ENCODE peak calls at places on chromosomes 5 and 9, in eight cellular contexts. L is ovary, U is OCI-LY7, C is right atrium auricular region, D is fibroblast of mammary gland, R is PC-3, M is Peyer's patch, I is upper lobe of right lung. F is an unnamed sample.

GRCh38 chr9:133825555-133826198 is 87.5 kb upstream of the SARDH start:
- DNase-seq in M (no peak), U (no peak), R (no peak), L (no peak), D (peak), C (no peak), I (no peak), F (peak)

GRCh38 chr9:1429328-1429727 is 379.2 kb downstream of the DMRT2 start:
- DNase-seq in I (no peak), M (no peak), L (no peak), R (peak), U (no peak), D (peak), C (no peak), F (no peak)

GRCh38 chr9:129336130-129336528 is 158.1 kb upstream of the IER5L start:
- DNase-seq in D (peak), M (no peak), C (no peak), I (no peak), L (no peak), R (no peak), U (no peak), F (peak)

GRCh38 chr5:32490972-32491557 is 46.5 kb upstream of the ZFR start:
- DNase-seq in M (no peak), C (no peak), R (no peak), I (no peak), D (no peak), L (no peak), U (no peak), F (no peak)

GRCh38 chr5:171420429-171421231 is 1.2 kb downstream of the FGF18 start:
- DNase-seq in U (no peak), I (peak), R (peak), M (peak), L (peak), D (peak), C (peak), F (peak)

GRCh38 chr9:95910023-95910706 is 34.7 kb downstream of the ERCC6L2 start:
- DNase-seq in U (no peak), L (no peak), C (no peak), M (no peak), D (peak), I (no peak), R (peak), F (peak)

GRCh38 chr9:17236147-17236546 is 101.3 kb downstream of the CNTLN start:
- DNase-seq in R (no peak), M (no peak), I (no peak), C (no peak), L (no peak), D (no peak), U (no peak), F (no peak)

GRCh38 chr9:121674952-121675351 is 23.5 kb downstream of the DAB2IP start:
- DNase-seq in U (no peak), D (peak), M (no peak), I (no peak), L (no peak), R (peak), C (no peak), F (peak)

GRCh38 chr9:76570820-76571219 is 111.8 kb downstream of the GCNT1 start:
- DNase-seq in C (no peak), D (no peak), I (no peak), U (no peak), R (no peak), L (no peak), M (no peak), F (no peak)

GRCh38 chr5:27900761-27901160 is 862.4 kb upstream of the CDH9 start:
- DNase-seq in M (no peak), U (no peak), I (no peak), L (no peak), D (no peak), C (no peak), R (no peak), F (no peak)

GRCh38 chr5:81962041-81962440 is 9.8 kb upstream of the ATG10 start:
- DNase-seq in M (no peak), L (no peak), I (no peak), C (no peak), R (no peak), U (no peak), D (no peak), F (no peak)

GRCh38 chr5:141657937-141658545 is 6.8 kb upstream of the FCHSD1 start:
- DNase-seq in C (no peak), R (peak), I (peak), M (no peak), L (no peak), D (peak), U (no peak), F (peak)

GRCh38 chr9:128121924-128122808 is 5.4 kb downstream of the PTGES2 start:
- DNase-seq in R (no peak), L (peak), C (no peak), I (no peak), U (no peak), M (peak), D (no peak), F (no peak)

GRCh38 chr5:107598958-107599357 is 71.8 kb downstream of the EFNA5 start:
- DNase-seq in R (no peak), U (no peak), L (no peak), C (no peak), D (no peak), I (no peak), M (no peak), F (no peak)

GRCh38 chr9:35940474-35941467 is 17.2 kb downstream of the OR2S2 start:
- DNase-seq in C (no peak), U (peak), R (no peak), I (no peak), L (no peak), D (no peak), M (peak), F (no peak)

GRCh38 chr9:5630038-5630507 is 1.2 kb downstream of the RIC1 start:
- DNase-seq in D (peak), M (no peak), C (no peak), U (peak), L (no peak), R (peak), I (no peak), F (peak)

GRCh38 chr9:7148243-7148765 is 390.5 kb downstream of the KDM4C start:
- DNase-seq in U (no peak), I (no peak), R (no peak), L (no peak), D (no peak), C (no peak), M (no peak), F (no peak)

GRCh38 chr9:132743886-132744544 is 73.8 kb downstream of the GTF3C4 start:
- DNase-seq in R (no peak), D (no peak), L (no peak), M (peak), C (no peak), U (no peak), I (peak), F (no peak)

GRCh38 chr5:761854-762685 is 22.5 kb downstream of the ZDHHC11B start:
- DNase-seq in L (no peak), R (no peak), U (no peak), I (peak), C (peak), D (no peak), M (peak), F (no peak)

GRCh38 chr9:38295751-38296150 is 96.8 kb upstream of the ALDH1B1 start:
- DNase-seq in R (no peak), C (no peak), L (no peak), M (no peak), I (no peak), U (no peak), D (no peak), F (no peak)

GRCh38 chr9:97412628-97413382 is 909 bp downstream of the TDRD7 start:
- DNase-seq in U (peak), C (no peak), R (peak), I (no peak), M (no peak), D (no peak), L (no peak), F (peak)

GRCh38 chr5:469752-470483 is 26.9 kb downstream of the EXOC3 start:
- DNase-seq in D (no peak), I (peak), R (no peak), M (peak), L (peak), C (no peak), U (no peak), F (no peak)

GRCh38 chr9:2526071-2526862 is 95.3 kb upstream of the VLDLR start:
- DNase-seq in U (no peak), I (no peak), M (no peak), R (no peak), L (no peak), D (peak), C (no peak), F (peak)

GRCh38 chr5:160230686-160231527 is 1.6 kb downstream of the FABP6 start:
- DNase-seq in M (peak), C (no peak), I (peak), R (peak), D (peak), U (no peak), L (no peak), F (peak)

GRCh38 chr9:113934826-113935676 is 58.9 kb downstream of the ZNF618 start:
- DNase-seq in L (no peak), D (no peak), I (no peak), R (no peak), U (no peak), M (no peak), C (peak), F (no peak)

GRCh38 chr9:134391319-134392231 is 65.3 kb downstream of the RXRA start:
- DNase-seq in C (no peak), I (no peak), M (peak), L (no peak), U (no peak), R (no peak), D (no peak), F (no peak)

GRCh38 chr9:96256800-96257199 is 45.2 kb downstream of the HSD17B3 start:
- DNase-seq in I (no peak), D (no peak), U (no peak), M (no peak), R (peak), L (no peak), C (no peak), F (no peak)

GRCh38 chr5:32462618-32463017 is 18.1 kb upstream of the ZFR start:
- DNase-seq in C (no peak), R (peak), I (no peak), U (no peak), M (no peak), D (peak), L (no peak), F (peak)

GRCh38 chr5:96336351-96336985 is 96.6 kb downstream of the PCSK1 start:
- DNase-seq in C (peak), I (no peak), U (peak), D (peak), R (peak), L (peak), M (peak), F (peak)
- H3K4me3 ChIP-seq in C (no peak), I (no peak), U (no peak), D (no peak), R (peak), L (no peak), M (no peak), F (no peak)

DNA sequence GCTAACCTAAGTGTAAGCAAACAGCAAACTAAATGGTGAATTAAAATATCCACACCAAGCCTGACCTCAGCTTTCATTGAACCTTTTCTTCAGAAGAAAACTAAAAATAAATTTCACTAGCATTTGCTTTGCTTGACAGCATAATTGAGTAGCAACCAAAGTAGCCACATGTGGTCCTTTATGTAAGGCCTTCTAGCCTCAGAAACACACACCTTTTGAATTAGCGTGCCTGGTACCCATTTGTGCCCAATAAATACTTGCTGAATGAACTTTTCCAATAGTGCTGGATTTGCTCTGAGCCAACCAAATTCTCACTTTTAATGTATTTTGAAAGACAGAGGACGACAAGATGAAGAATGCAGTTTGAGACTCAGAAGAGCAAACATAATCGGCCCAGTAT is 2.1 kb upstream of the NIPBL start:
- DNase-seq in I (no peak), U (peak), R (no peak), D (peak), C (no peak), L (no peak), M (no peak), F (no peak)
- H3K4me3 ChIP-seq in I (peak), U (peak), R (peak), D (peak), C (peak), L (peak), M (peak), F (peak)

DNA sequence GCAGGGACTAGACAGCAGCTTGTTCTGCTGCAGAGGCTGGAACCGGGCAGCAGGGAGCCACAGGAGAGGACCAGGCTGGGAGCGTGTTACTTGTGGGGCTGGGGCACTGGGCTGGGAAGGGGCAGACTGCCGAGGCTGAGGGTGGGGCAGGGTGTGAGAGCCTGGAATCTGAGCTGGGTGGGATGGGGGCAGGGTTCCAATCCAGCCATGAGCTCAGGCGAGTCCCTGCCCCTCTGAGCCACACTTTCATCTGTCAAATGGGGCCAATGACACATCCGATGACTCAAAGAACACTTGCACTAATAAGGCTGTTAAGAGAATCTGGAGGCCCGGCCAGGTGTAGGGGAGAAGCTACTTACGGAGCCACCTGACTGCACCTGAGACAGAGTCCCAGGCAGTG is 18.7 kb upstream of the WDR38 start:
- DNase-seq in U (no peak), D (peak), I (no peak), L (no peak), R (peak), C (no peak), M (peak), F (peak)
- H3K4me3 ChIP-seq in U (no peak), D (no peak), I (no peak), L (no peak), R (peak), C (no peak), M (no peak), F (no peak)

GRCh38 chr5:150672237-150672883 is 11.3 kb downstream of the MYOZ3 start:
- DNase-seq in I (peak), U (no peak), C (peak), L (peak), M (no peak), D (peak), R (peak), F (peak)

GRCh38 chr5:150671509-150672236 is 10.6 kb downstream of the MYOZ3 start:
- DNase-seq in M (no peak), L (no peak), D (no peak), I (no peak), C (no peak), U (no peak), R (no peak), F (no peak)

GRCh38 chr5:150670961-150671337 is 9.9 kb downstream of the MYOZ3 start:
- DNase-seq in R (no peak), L (no peak), M (no peak), C (peak), D (no peak), I (no peak), U (no peak), F (no peak)

GRCh38 chr5:150672884-150673275 is 11.8 kb downstream of the MYOZ3 start:
- DNase-seq in R (no peak), D (no peak), C (peak), M (no peak), I (no peak), U (no peak), L (no peak), F (no peak)

GRCh38 chr5:150670275-150670960 is 9.4 kb downstream of the MYOZ3 start:
- DNase-seq in I (no peak), L (no peak), D (no peak), M (peak), R (no peak), C (peak), U (no peak), F (no peak)
- H3K4me3 ChIP-seq in I (no peak), L (no peak), D (no peak), M (no peak), R (no peak), C (no peak), U (no peak), F (no peak)